ENCODE peak calls at places on chromosomes 13 and 19, in four cellular contexts. N is hypothalamus, F is lung microvascular endothelial cell, B is RPMI8226. A is an unnamed sample.

GRCh38 chr13:59472134-59472533 is 691.6 kb downstream of the DIAPH3 start:
- DNase-seq in F (no peak), B (no peak), N (no peak), A (peak)

GRCh38 chr13:21310220-21310619 is 133.8 kb downstream of the MRPL57 start:
- DNase-seq in N (no peak), B (no peak), F (no peak), A (no peak)

GRCh38 chr13:40352807-40353562 is 313.5 kb downstream of the FOXO1 start:
- DNase-seq in N (no peak), B (no peak), F (no peak), A (no peak)

GRCh38 chr13:40376296-40376849 is 290.1 kb downstream of the FOXO1 start:
- DNase-seq in N (no peak), B (no peak), F (no peak), A (no peak)

GRCh38 chr13:37715606-37716015 is 117.0 kb upstream of the POSTN start:
- DNase-seq in N (no peak), F (peak), B (no peak), A (peak)

GRCh38 chr13:43132228-43132627 is 108.8 kb downstream of the DNAJC15 start:
- DNase-seq in F (peak), N (no peak), B (peak), A (peak)

GRCh38 chr19:16330368-16330801 is 5.8 kb downstream of the KLF2 start:
- DNase-seq in F (peak), N (no peak), B (peak), A (no peak)

GRCh38 chr19:11505504-11506100 is at the start of gene ZNF653:
- DNase-seq in B (peak), N (peak), F (peak), A (peak)

GRCh38 chr13:54593504-54593903 is 1564.9 kb downstream of the OLFM4 start:
- DNase-seq in B (no peak), N (no peak), F (no peak), A (no peak)

GRCh38 chr19:54209748-54210494 is 9.3 kb downstream of the RPS9 start:
- DNase-seq in N (no peak), B (peak), F (peak), A (peak)

GRCh38 chr13:94128430-94128829 is 351.1 kb downstream of the DCT start:
- DNase-seq in B (no peak), N (no peak), F (no peak), A (peak)

GRCh38 chr19:43691755-43692154 is 21.8 kb upstream of the PLAUR start:
- DNase-seq in N (no peak), F (no peak), B (no peak), A (no peak)

GRCh38 chr19:10797541-10798256 is 38.3 kb downstream of the TMED1 start:
- DNase-seq in B (no peak), N (no peak), F (peak), A (no peak)

GRCh38 chr19:51607077-51607476 is 23.1 kb downstream of the SIGLEC5 start:
- DNase-seq in F (no peak), B (peak), N (no peak), A (no peak)

A was measured in OCI-M1.